ENCODE peak calls at places on chromosomes 13 and 19, in nine cellular contexts. E is endothelial cell of umbilical vein, D is DND-41, M is IMR-90, Z is SK-N-SH, P is GM23338, V is HCT116, B is PC-3, R is neural progenitor cell. K is an unnamed sample.

GRCh38 chr19:10701955-10702307 is 692 bp downstream of the QTRT1 start:
- DNase-seq in E (peak; percentile 13), D (peak; percentile 30), M (no peak), Z (peak; percentile 82), P (peak; percentile 75), V (no peak), B (peak; percentile 32), R (peak; percentile 83), K (no peak)

GRCh38 chr19:55672418-55672817 is 2.6 kb upstream of the EPN1 start:
- DNase-seq in E (no peak), D (no peak), M (peak; percentile 23), Z (no peak), P (no peak), V (no peak), B (no peak), R (no peak), K (peak; percentile 30)

GRCh38 chr19:52786078-52786463 is 520 bp downstream of the ZNF600 start:
- DNase-seq in E (peak; percentile 2), D (no peak), M (no peak), Z (peak; percentile 41), P (peak; percentile 39), V (no peak), B (peak; percentile 19), R (peak; percentile 35), K (no peak)

GRCh38 chr13:33958964-33959363 is 141.0 kb downstream of the RFC3 start:
- DNase-seq in E (no peak), D (no peak), M (no peak), Z (no peak), P (no peak), V (no peak), B (no peak), R (no peak), K (no peak)

GRCh38 chr13:76868451-76868850 is 17.8 kb downstream of the KCTD12 start:
- DNase-seq in E (peak; percentile 69), D (no peak), M (no peak), Z (no peak), P (no peak), V (no peak), B (no peak), R (no peak), K (no peak)

GRCh38 chr13:74077847-74078246 is 56.4 kb downstream of the KLF12 start:
- DNase-seq in E (no peak), D (no peak), M (no peak), Z (no peak), P (no peak), V (no peak), B (no peak), R (no peak), K (peak; percentile 40)

GRCh38 chr13:104773775-104774174 is 1707.6 kb upstream of the SLC10A2 start:
- DNase-seq in E (peak; percentile 54), D (peak; percentile 50), M (peak; percentile 54), Z (peak; percentile 11), P (peak; percentile 86), V (peak; percentile 39), B (peak; percentile 71), R (peak; percentile 81), K (peak; percentile 55)

GRCh38 chr13:40537146-40537895 is 129.1 kb downstream of the FOXO1 start:
- DNase-seq in E (no peak), D (no peak), M (no peak), Z (no peak), P (no peak), V (no peak), B (no peak), R (peak; percentile 18), K (no peak)

GRCh38 chr19:33302974-33303790 is 848 bp upstream of the CEBPA start:
- DNase-seq in E (peak; percentile 34), D (no peak), M (peak; percentile 41), Z (peak; percentile 88), P (peak; percentile 81), V (no peak), B (peak; percentile 32), R (peak; percentile 84), K (peak; percentile 52)
- H4K20me1 ChIP-seq in E (no peaks in the 10 kb centered on the region), D (no peaks in the 10 kb centered on the region), M (no peaks in the 10 kb centered on the region), Z (no peaks in the 10 kb centered on the region), P (peaks cover 3% of the 10 kb centered on the region), V (no peaks in the 10 kb centered on the region), B (no peaks in the 10 kb centered on the region), R (peaks cover 24% of the 10 kb centered on the region), K (no peaks in the 10 kb centered on the region)

DNA sequence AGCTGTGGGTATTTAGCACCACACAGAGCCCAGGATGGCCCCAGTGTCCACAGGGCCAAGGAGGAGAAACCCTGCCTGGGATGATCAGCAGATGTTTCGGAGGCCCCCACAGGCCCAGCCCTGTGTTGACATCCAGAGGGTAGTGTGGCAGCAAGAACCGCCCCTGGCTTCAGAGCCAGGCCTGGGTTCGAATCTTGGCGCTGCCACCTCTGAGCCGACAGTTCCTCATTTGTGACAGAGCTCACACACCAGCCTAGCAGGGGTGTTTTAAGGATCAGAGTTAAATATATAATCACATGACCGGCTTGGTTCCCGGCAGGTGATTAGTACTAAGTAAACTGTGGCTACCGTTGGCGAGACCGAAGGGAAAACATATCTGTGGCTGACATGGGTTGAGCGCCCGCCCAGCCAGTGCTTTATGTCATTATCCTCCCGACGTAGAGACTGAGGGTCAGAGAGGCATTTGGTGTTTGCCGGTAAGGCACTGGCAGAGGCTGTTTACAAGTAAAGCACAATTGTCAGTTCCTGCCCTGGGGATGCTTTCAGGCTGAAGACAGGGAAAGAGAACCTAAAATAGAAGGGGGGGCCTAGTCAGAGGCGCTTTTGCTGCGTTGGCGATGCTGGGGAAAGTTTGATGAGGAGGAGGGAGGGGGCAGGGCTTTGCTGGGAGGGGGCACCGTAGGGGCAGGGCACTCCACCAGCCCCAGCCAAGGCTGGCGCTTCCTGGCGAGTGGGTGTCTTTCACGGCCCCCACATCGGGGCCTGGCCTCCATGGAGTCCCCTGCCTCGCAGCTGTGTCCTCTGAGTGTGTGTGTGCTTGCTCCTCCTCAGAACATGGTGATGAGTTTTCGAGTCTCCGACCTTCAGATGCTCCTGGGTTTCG is 4.8 kb downstream of the PIAS4 start:
- DNase-seq in E (no peak), D (no peak), M (no peak), Z (peak; percentile 10), P (no peak), V (no peak), B (no peak), R (no peak), K (no peak)
- H3K4me1 ChIP-seq in E (peaks cover 9% of the 10 kb centered on the region), D (peaks cover 34% of the 10 kb centered on the region), M (peaks cover 22% of the 10 kb centered on the region), Z (peaks cover 49% of the 10 kb centered on the region), P (peaks cover 14% of the 10 kb centered on the region), V (peaks cover 10% of the 10 kb centered on the region), B (peaks cover 5% of the 10 kb centered on the region), R (peaks cover 13% of the 10 kb centered on the region), K (peaks cover 8% of the 10 kb centered on the region)

GRCh38 chr13:55199132-55199531 is 1941.6 kb upstream of the PRR20A start:
- DNase-seq in E (no peak), D (no peak), M (no peak), Z (no peak), P (peak; percentile 11), V (no peak), B (peak; percentile 4), R (peak; percentile 47), K (no peak)
- TF ChIP-seq CTCF in E (no peak), D (no peak), M (no peak), Z (peak; percentile 42), P (peak; percentile 59), V (no peak), B (peak; percentile 32), R (peak; percentile 59), K (no peak)

DNA sequence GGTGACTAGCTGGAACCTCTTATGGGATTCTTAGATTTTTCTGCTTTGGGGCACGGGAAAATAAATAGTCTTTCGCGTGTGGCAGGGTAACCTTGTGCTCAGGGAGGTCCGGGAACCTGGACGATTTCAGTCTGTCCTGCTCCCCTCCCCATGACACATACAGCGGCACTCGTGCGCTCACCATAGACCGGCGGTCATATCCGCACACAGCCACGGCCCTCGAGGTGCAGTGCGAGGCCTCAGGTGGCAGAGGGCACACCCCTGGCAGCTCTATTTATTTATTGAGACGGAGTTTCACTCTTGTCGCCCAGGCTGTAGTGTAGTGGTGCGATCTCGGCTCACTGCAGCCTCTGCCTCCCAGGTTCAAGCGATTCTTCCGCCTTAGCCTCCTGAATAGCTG is 3.0 kb downstream of the ONECUT3 start:
- DNase-seq in E (no peak), D (no peak), M (no peak), Z (no peak), P (no peak), V (no peak), B (peak; percentile 42), R (no peak), K (no peak)
- H4K20me1 ChIP-seq in E (no peaks in the 10 kb centered on the region), D (peaks cover 4% of the 10 kb centered on the region), M (peaks cover 6% of the 10 kb centered on the region), Z (peaks cover 36% of the 10 kb centered on the region), P (peaks cover 14% of the 10 kb centered on the region), V (peaks cover 4% of the 10 kb centered on the region), B (peaks cover 4% of the 10 kb centered on the region), R (peaks cover 82% of the 10 kb centered on the region), K (no peaks in the 10 kb centered on the region)

DNA sequence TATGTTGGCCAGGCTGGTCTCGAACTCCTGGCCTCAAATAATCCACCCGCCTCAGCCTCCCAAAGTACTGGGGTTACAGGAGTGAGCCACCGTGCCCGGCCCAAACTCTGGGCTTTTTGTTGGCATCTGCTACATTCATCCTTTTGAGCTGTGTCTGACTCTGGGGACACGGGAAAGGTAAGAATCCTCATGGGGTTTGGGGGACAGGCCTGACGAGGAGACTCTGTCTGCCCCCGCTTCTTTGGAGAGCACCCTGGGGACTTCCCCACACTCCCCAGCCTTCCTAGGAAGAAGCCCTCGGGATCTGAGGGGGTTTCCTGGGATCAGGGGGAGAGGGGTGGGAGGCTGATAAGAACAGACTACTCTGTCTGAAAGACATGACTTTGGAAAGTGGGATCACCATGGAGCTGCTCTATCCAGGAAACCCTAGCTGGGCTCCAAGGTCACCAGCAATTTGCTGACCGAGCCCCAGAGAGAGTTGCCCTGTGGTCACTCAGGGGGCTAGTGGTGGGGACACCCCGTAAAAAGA is 8.1 kb upstream of the FCER2 start:
- DNase-seq in E (no peak), D (no peak), M (no peak), Z (no peak), P (no peak), V (no peak), B (no peak), R (no peak), K (no peak)
- H3K4me1 ChIP-seq in E (no peaks in the 10 kb centered on the region), D (no peaks in the 10 kb centered on the region), M (no peaks in the 10 kb centered on the region), Z (no peaks in the 10 kb centered on the region), P (no peaks in the 10 kb centered on the region), V (no peaks in the 10 kb centered on the region), B (no peaks in the 10 kb centered on the region), R (no peaks in the 10 kb centered on the region), K (no peaks in the 10 kb centered on the region)

GRCh38 chr13:21297914-21298831 is 121.7 kb downstream of the MRPL57 start:
- DNase-seq in E (peak; percentile 90), D (peak; percentile 89), M (peak; percentile 87), Z (peak; percentile 92), P (peak; percentile 97), V (peak; percentile 86), B (peak; percentile 87), R (peak; percentile 94), K (peak; percentile 89)
- TF ChIP-seq CTCF in E (peak; percentile 89), D (peak; percentile 96), M (peak; percentile 93), Z (peak; percentile 82), P (peak; percentile 85), V (peak; percentile 61), B (peak; percentile 64), R (peak; percentile 82), K (peak; percentile 82)